ENCODE peak calls at places on chromosome 1, in ten cellular contexts. One of them, this sample, is unnamed.

GRCh38 chr1:190658907-190659306 is 181.2 kb upstream of the BRINP3 start:
- DNase-seq in left cardiac atrium: no peak
- DNase-seq in renal cortical epithelial cell: no peak
- DNase-seq in foreskin keratinocyte: no peak
- DNase-seq in COR-L47: no peak
- DNase-seq in caudate nucleus: no peak
- DNase-seq in stimulated activated naive B cell treated with anti-CD40 and anti-IgM and Interleukin-4, amounts not matched to agents 10 μg/mL and 1 μg/mL and 100 μg/mL, for 72 hours: no peak
- DNase-seq in neural crest cell: no peak
- DNase-seq in H54: no peak
- DNase-seq in head of caudate nucleus: no peak
- DNase-seq in this sample: no peak

GRCh38 chr1:198253668-198254067 is 96.9 kb downstream of the NEK7 start:
- DNase-seq in left cardiac atrium: no peak
- DNase-seq in renal cortical epithelial cell: peak; percentile 56
- DNase-seq in foreskin keratinocyte: peak; percentile 77
- DNase-seq in COR-L47: no peak
- DNase-seq in caudate nucleus: no peak
- DNase-seq in stimulated activated naive B cell treated with anti-CD40 and anti-IgM and Interleukin-4, amounts not matched to agents 10 μg/mL and 1 μg/mL and 100 μg/mL, for 72 hours: peak; percentile 21
- DNase-seq in neural crest cell: no peak
- DNase-seq in H54: no peak
- DNase-seq in head of caudate nucleus: no peak
- DNase-seq in this sample: no peak

GRCh38 chr1:217407426-217407825 is 223.5 kb downstream of the GPATCH2 start:
- DNase-seq in left cardiac atrium: no peak
- DNase-seq in renal cortical epithelial cell: no peak
- DNase-seq in foreskin keratinocyte: no peak
- DNase-seq in COR-L47: no peak
- DNase-seq in caudate nucleus: no peak
- DNase-seq in stimulated activated naive B cell treated with anti-CD40 and anti-IgM and Interleukin-4, amounts not matched to agents 10 μg/mL and 1 μg/mL and 100 μg/mL, for 72 hours: no peak
- DNase-seq in neural crest cell: no peak
- DNase-seq in H54: no peak
- DNase-seq in head of caudate nucleus: no peak
- DNase-seq in this sample: no peak

GRCh38 chr1:1471389-1472045 is at the start of gene ATAD3B:
- DNase-seq in left cardiac atrium: peak; percentile 91
- DNase-seq in renal cortical epithelial cell: peak; percentile 74
- DNase-seq in foreskin keratinocyte: peak; percentile 84
- DNase-seq in COR-L47: peak; percentile 93
- DNase-seq in caudate nucleus: peak; percentile 91
- DNase-seq in stimulated activated naive B cell treated with anti-CD40 and anti-IgM and Interleukin-4, amounts not matched to agents 10 μg/mL and 1 μg/mL and 100 μg/mL, for 72 hours: peak; percentile 90
- DNase-seq in neural crest cell: peak; percentile 82
- DNase-seq in H54: peak; percentile 80
- DNase-seq in head of caudate nucleus: peak; percentile 90
- DNase-seq in this sample: peak; percentile 91

GRCh38 chr1:153567621-153568366 is 2.1 kb upstream of the S100A2 start:
- DNase-seq in left cardiac atrium: peak; percentile 29
- DNase-seq in renal cortical epithelial cell: peak; percentile 95
- DNase-seq in foreskin keratinocyte: peak; percentile 99
- DNase-seq in COR-L47: no peak
- DNase-seq in caudate nucleus: no peak
- DNase-seq in stimulated activated naive B cell treated with anti-CD40 and anti-IgM and Interleukin-4, amounts not matched to agents 10 μg/mL and 1 μg/mL and 100 μg/mL, for 72 hours: no peak
- DNase-seq in neural crest cell: no peak
- DNase-seq in H54: no peak
- DNase-seq in head of caudate nucleus: no peak
- DNase-seq in this sample: no peak

GRCh38 chr1:231919269-231919886 is 292.8 kb downstream of the DISC1 start:
- DNase-seq in left cardiac atrium: no peak
- DNase-seq in renal cortical epithelial cell: no peak
- DNase-seq in foreskin keratinocyte: no peak
- DNase-seq in COR-L47: no peak
- DNase-seq in caudate nucleus: no peak
- DNase-seq in stimulated activated naive B cell treated with anti-CD40 and anti-IgM and Interleukin-4, amounts not matched to agents 10 μg/mL and 1 μg/mL and 100 μg/mL, for 72 hours: no peak
- DNase-seq in neural crest cell: no peak
- DNase-seq in H54: no peak
- DNase-seq in head of caudate nucleus: no peak
- DNase-seq in this sample: no peak

GRCh38 chr1:77316006-77316405 is 34.2 kb downstream of the AK5 start:
- DNase-seq in left cardiac atrium: no peak
- DNase-seq in renal cortical epithelial cell: peak; percentile 98
- DNase-seq in foreskin keratinocyte: peak; percentile 77
- DNase-seq in COR-L47: no peak
- DNase-seq in caudate nucleus: no peak
- DNase-seq in stimulated activated naive B cell treated with anti-CD40 and anti-IgM and Interleukin-4, amounts not matched to agents 10 μg/mL and 1 μg/mL and 100 μg/mL, for 72 hours: no peak
- DNase-seq in neural crest cell: no peak
- DNase-seq in H54: no peak
- DNase-seq in head of caudate nucleus: no peak
- DNase-seq in this sample: no peak

GRCh38 chr1:41918450-41919043 is at the start of gene HIVEP3:
- DNase-seq in left cardiac atrium: no peak
- DNase-seq in renal cortical epithelial cell: peak; percentile 44
- DNase-seq in foreskin keratinocyte: peak; percentile 26
- DNase-seq in COR-L47: peak; percentile 51
- DNase-seq in caudate nucleus: no peak
- DNase-seq in stimulated activated naive B cell treated with anti-CD40 and anti-IgM and Interleukin-4, amounts not matched to agents 10 μg/mL and 1 μg/mL and 100 μg/mL, for 72 hours: no peak
- DNase-seq in neural crest cell: no peak
- DNase-seq in H54: peak; percentile 54
- DNase-seq in head of caudate nucleus: peak; percentile 44
- DNase-seq in this sample: no peak

GRCh38 chr1:209409786-209410185 is 173.7 kb upstream of the CAMK1G start:
- DNase-seq in left cardiac atrium: no peak
- DNase-seq in renal cortical epithelial cell: peak; percentile 87
- DNase-seq in foreskin keratinocyte: peak; percentile 96
- DNase-seq in COR-L47: no peak
- DNase-seq in caudate nucleus: no peak
- DNase-seq in stimulated activated naive B cell treated with anti-CD40 and anti-IgM and Interleukin-4, amounts not matched to agents 10 μg/mL and 1 μg/mL and 100 μg/mL, for 72 hours: no peak
- DNase-seq in neural crest cell: no peak
- DNase-seq in H54: no peak
- DNase-seq in head of caudate nucleus: no peak
- DNase-seq in this sample: no peak

GRCh38 chr1:106022312-106022902 is 1034.1 kb upstream of the PRMT6 start:
- DNase-seq in left cardiac atrium: no peak
- DNase-seq in renal cortical epithelial cell: peak; percentile 14
- DNase-seq in foreskin keratinocyte: no peak
- DNase-seq in COR-L47: peak; percentile 3
- DNase-seq in caudate nucleus: no peak
- DNase-seq in stimulated activated naive B cell treated with anti-CD40 and anti-IgM and Interleukin-4, amounts not matched to agents 10 μg/mL and 1 μg/mL and 100 μg/mL, for 72 hours: no peak
- DNase-seq in neural crest cell: no peak
- DNase-seq in H54: no peak
- DNase-seq in head of caudate nucleus: no peak
- DNase-seq in this sample: no peak

GRCh38 chr1:26281971-26282693 is 2.2 kb downstream of the SH3BGRL3 start:
- DNase-seq in left cardiac atrium: no peak
- DNase-seq in renal cortical epithelial cell: no peak
- DNase-seq in foreskin keratinocyte: no peak
- DNase-seq in COR-L47: no peak
- DNase-seq in caudate nucleus: no peak
- DNase-seq in stimulated activated naive B cell treated with anti-CD40 and anti-IgM and Interleukin-4, amounts not matched to agents 10 μg/mL and 1 μg/mL and 100 μg/mL, for 72 hours: no peak
- DNase-seq in neural crest cell: peak; percentile 42
- DNase-seq in H54: no peak
- DNase-seq in head of caudate nucleus: no peak
- DNase-seq in this sample: no peak

This sample was measured in T-helper 1 cell.